ENCODE peak calls at places on chromosomes 16 and 17, in four cellular contexts. W, K, C and P are unnamed samples. For H3K4me1, the result is how much of the 10 kb centered on the place peaks cover.

GRCh38 chr17:55394357-55395021 is 27.1 kb downstream of the MMD start:
- DNase-seq in W (no peak), K (no peak), C (no peak), P (no peak)

GRCh38 chr17:66589892-66590291 is 245.0 kb upstream of the CACNG5 start:
- DNase-seq in C (no peak), W (no peak), K (no peak), P (no peak)

GRCh38 chr16:11049396-11050059 is 105.2 kb downstream of the CLEC16A start:
- DNase-seq in W (no peak), C (peak), K (no peak), P (no peak)

GRCh38 chr16:47905771-47906170 is 250.0 kb downstream of the ABCC12 start:
- DNase-seq in C (no peak), W (no peak), K (no peak), P (no peak)

GRCh38 chr17:74814453-74814852 is 38.3 kb upstream of the NAT9 start:
- DNase-seq in C (no peak), K (no peak), W (no peak), P (no peak)

GRCh38 chr17:17675925-17676534 is 5.2 kb upstream of the RAI1 start:
- DNase-seq in W (no peak), C (no peak), K (no peak), P (no peak)

GRCh38 chr17:31321971-31322370 is 549 bp upstream of the EVI2A start:
- DNase-seq in W (no peak), C (no peak), K (no peak), P (no peak)

GRCh38 chr16:29182501-29182900 is 197.6 kb downstream of the LAT start:
- DNase-seq in K (no peak), W (no peak), C (no peak), P (peak)

GRCh38 chr17:83136931-83137330 is 57.5 kb downstream of the METRNL start:
- DNase-seq in C (peak), K (no peak), W (no peak), P (peak)

GRCh38 chr16:66377327-66377723 is 10.8 kb downstream of the CDH5 start:
- DNase-seq in K (no peak), W (no peak), C (no peak), P (no peak)

GRCh38 chr17:80632046-80632581 is 87.5 kb downstream of the RPTOR start:
- DNase-seq in K (no peak), C (no peak), W (no peak), P (no peak)

GRCh38 chr17:80633197-80633596 is 88.6 kb downstream of the RPTOR start:
- DNase-seq in K (no peak), W (no peak), C (no peak), P (no peak)

GRCh38 chr17:80629298-80630028 is 84.8 kb downstream of the RPTOR start:
- DNase-seq in C (no peak), K (no peak), W (no peak), P (no peak)

GRCh38 chr17:80631142-80632045 is 86.8 kb downstream of the RPTOR start:
- DNase-seq in W (no peak), C (no peak), K (no peak), P (no peak)

GRCh38 chr17:80630721-80631120 is 86.1 kb downstream of the RPTOR start:
- DNase-seq in K (no peak), W (no peak), C (no peak), P (no peak)
- H3K4me1 ChIP-seq in K (under half), W (under half), C (under half), P (under half)

GRCh38 chr17:3800362-3801042 is 486 bp downstream of the ITGAE start:
- DNase-seq in K (peak), C (no peak), W (no peak), P (peak)

GRCh38 chr17:3801043-3801746 is at the start of gene ITGAE:
- DNase-seq in C (no peak), W (no peak), K (no peak), P (no peak)

GRCh38 chr17:3802461-3803307 is 1.7 kb upstream of the ITGAE start:
- DNase-seq in W (no peak), K (no peak), C (peak), P (peak)

GRCh38 chr17:3803308-3803640 is 2.3 kb upstream of the ITGAE start:
- DNase-seq in K (no peak), W (no peak), C (no peak), P (no peak)

GRCh38 chr17:3801792-3802191 is 804 bp upstream of the ITGAE start:
- DNase-seq in K (no peak), C (no peak), W (no peak), P (peak)
- TF ChIP-seq EP300 in K (no peak), C (no peak), W (no peak), P (no peak)

GRCh38 chr16:50609049-50609832 is 61.0 kb downstream of the NKD1 start:
- DNase-seq in C (peak), W (no peak), K (no peak), P (no peak)
- H3K4me1 ChIP-seq in C (under half), W (under half), K (under half), P (under half)

DNA sequence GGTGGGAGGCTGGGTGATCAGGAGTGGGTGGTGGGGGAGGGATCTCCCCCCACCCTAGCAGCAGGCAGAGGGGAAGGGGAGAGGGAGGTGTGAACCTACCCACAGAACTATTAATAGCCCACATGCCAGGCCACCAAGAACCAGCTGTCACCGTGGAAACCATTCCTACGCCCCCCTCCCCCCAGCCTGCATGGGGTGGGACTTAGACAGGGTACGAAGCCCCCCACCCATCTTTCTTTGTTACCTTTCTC is 7.8 kb downstream of the THRA start:
- DNase-seq in W (no peak), C (no peak), K (no peak), P (no peak)
- TF ChIP-seq EP300 in W (no peak), C (no peak), K (no peak), P (no peak)

GRCh38 chr17:73066148-73066884 is 26.2 kb downstream of the SLC39A11 start:
- DNase-seq in K (no peak), W (no peak), C (no peak), P (no peak)

GRCh38 chr17:73069164-73069774 is 23.2 kb downstream of the SLC39A11 start:
- DNase-seq in K (no peak), W (no peak), C (no peak), P (no peak)

GRCh38 chr17:73069846-73070245 is 22.6 kb downstream of the SLC39A11 start:
- DNase-seq in K (no peak), W (no peak), C (no peak), P (no peak)

GRCh38 chr17:73067075-73067474 is 25.4 kb downstream of the SLC39A11 start:
- DNase-seq in W (no peak), K (no peak), C (no peak), P (no peak)

GRCh38 chr17:73068322-73069153 is 23.9 kb downstream of the SLC39A11 start:
- DNase-seq in K (no peak), C (no peak), W (no peak), P (no peak)
- H3K4me1 ChIP-seq in K (under half), C (under half), W (under half), P (half or more)

GRCh38 chr16:79639576-79640311 is 39.2 kb upstream of the MAF start:
- DNase-seq in K (peak), W (no peak), C (no peak), P (no peak)
- TF ChIP-seq EP300 in K (no peak), W (no peak), C (no peak), P (no peak)

GRCh38 chr17:76445697-76446448 is 7.1 kb downstream of the UBE2O start:
- DNase-seq in K (no peak), C (no peak), W (no peak), P (no peak)
- H3K4me1 ChIP-seq in K (under half), C (under half), W (half or more), P (under half)

DNA sequence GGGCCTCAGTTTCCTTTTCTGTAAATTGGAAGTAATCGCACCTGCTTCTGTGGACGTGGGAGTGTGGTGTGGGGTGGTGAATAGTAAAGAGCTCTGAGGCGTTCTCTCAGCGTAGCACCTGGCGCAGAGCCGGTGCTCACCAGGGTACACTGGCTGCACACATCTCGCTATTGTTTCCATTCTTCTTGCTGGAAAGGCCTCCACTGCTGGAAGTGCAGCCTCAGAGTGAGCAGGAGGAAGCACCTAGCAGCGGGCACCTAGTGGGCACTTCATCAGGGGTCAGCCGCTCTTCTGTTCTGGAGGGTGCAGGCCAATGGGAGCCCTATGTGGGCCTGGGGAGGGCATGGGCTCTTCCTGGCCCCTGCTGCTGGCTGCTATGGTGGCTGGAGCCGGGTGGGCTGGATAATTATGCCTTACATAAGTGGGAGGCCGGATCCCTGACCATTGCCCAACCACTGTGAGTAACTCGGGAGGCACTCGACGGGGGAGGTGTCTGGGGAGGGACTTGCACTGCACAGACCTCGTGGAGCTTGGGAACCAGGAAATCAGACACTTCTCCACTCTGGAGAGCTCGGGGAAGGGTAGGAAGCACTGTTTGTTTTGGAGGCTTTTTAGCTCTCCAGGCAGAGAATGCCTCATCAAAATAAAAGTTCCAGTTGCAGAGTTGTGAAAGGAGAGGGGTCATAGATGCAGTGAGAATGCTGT is 1.7 kb downstream of the MAP2K3 start:
- DNase-seq in C (peak), K (peak), W (no peak), P (peak)
- TF ChIP-seq EP300 in C (no peak), K (no peak), W (no peak), P (no peak)